ENCODE peak calls at places on chromosomes 4 and X, in six cellular contexts. S is CD8-positive, alpha-beta memory T cell; Q is stomach; M is HepG2; T is HL-60; P is H9. X is an unnamed sample.
A peak's percentile ranks its signal among the peaks of the same experiment; 100 is the strongest.

GRCh38 chr4:106048250-106048931 is 153.1 kb downstream of the NPNT start:
- DNase-seq in M (no peak), P (no peak), S (no peak), Q (no peak), T (no peak), X (no peak)

GRCh38 chr4:148059617-148060180 is 327.8 kb downstream of the ARHGAP10 start:
- DNase-seq in T (no peak), S (no peak), Q (no peak), M (no peak), P (no peak), X (no peak)

GRCh38 chr4:119209077-119209476 is 3.4 kb upstream of the USP53 start:
- DNase-seq in Q (no peak), T (no peak), M (peak; percentile 18), S (no peak), P (no peak), X (no peak)

GRCh38 chrX:43065978-43066377 is 288.0 kb upstream of the PPP1R2C start:
- DNase-seq in Q (no peak), P (no peak), S (no peak), M (no peak), T (no peak), X (no peak)

GRCh38 chr4:33078145-33078544 is 2358.0 kb downstream of the PCDH7 start:
- DNase-seq in T (no peak), S (no peak), M (no peak), Q (no peak), P (no peak), X (no peak)

GRCh38 chr4:15744016-15744415 is 34.1 kb upstream of the CD38 start:
- DNase-seq in Q (no peak), M (no peak), S (no peak), T (no peak), P (no peak), X (no peak)

GRCh38 chrX:65755786-65756185 is 88.3 kb downstream of the MSN start:
- DNase-seq in M (no peak), Q (no peak), S (no peak), T (peak; percentile 34), P (no peak), X (no peak)

GRCh38 chr4:16024009-16024408 is 59.8 kb downstream of the PROM1 start:
- DNase-seq in P (no peak), Q (no peak), M (no peak), T (no peak), S (no peak), X (no peak)

GRCh38 chr4:152408514-152409327 is 127.2 kb downstream of the FBXW7 start:
- DNase-seq in P (no peak), T (peak; percentile 36), Q (no peak), M (peak; percentile 37), S (peak; percentile 16), X (no peak)

GRCh38 chr4:83724488-83725060 is 188.7 kb downstream of the GPAT3 start:
- DNase-seq in T (no peak), M (no peak), P (no peak), Q (no peak), S (no peak), X (no peak)

GRCh38 chr4:142353149-142353738 is 492.9 kb downstream of the INPP4B start:
- DNase-seq in M (peak; percentile 27), T (no peak), P (no peak), S (peak; percentile 23), Q (no peak), X (no peak)

DNA sequence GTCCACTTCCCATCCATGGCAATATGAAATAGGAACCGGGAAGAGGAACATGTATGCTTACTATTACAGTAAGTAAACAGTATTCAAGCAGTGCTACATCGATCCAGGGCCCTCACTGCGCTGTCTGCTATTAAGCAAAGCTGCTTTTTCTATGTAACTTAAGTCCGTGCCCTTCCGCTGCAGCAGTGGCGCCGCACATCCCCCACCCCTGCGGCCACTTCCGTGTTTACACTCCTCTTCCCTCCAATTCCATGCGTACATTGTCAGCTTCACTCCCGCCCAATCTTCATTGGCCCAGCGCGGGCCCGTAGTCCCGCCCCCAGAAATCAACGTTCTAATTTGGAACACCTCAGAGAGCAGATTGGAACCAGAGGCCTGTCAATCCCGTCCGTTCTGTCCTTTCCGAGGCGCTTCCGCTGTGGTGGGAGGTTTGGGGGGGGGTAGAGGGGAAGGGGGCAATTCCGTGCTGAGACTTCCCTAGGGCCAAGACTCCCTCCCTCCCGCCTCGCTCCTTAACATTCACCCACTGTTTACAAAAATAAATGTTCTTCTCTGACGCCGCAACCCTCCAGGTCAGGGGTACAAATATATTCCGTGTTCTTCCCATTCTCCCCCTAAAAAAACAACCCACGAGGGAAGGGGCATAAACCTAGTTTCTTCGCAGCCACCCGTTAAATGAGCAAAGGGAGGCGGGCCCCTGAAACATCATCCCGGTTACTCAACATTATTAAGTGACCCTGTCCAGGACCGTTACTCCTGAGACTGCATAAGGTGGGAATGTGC is 67.4 kb downstream of the NOCT start:
- DNase-seq in P (peak; percentile 97), T (peak; percentile 99), Q (peak; percentile 95), M (peak; percentile 98), S (peak; percentile 93), X (peak; percentile 92)
- H3K27ac ChIP-seq in P (peak overlapping the region; percentile 64), T (peak overlapping the region; percentile 92), Q (peak overlapping the region; percentile 97), M (peak overlapping the region; percentile 94), S (peak overlapping the region; percentile 94), X (peak overlapping the region; percentile 96)

DNA sequence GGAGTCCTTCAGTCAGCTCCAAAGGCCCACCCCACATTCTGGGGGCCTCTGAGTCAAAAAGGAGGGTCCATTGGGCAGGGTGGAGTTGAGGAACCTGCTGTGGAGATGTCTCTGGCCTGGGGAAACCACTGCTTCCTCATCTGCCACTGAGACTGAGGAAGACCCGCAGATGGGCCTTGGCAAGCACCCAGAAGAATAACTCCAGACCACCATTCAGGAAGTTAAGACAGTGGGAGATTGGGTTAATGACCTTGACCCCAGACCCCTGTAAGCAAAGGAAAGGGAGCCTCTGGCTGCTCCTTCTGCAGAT is 8.1 kb upstream of the HSD17B10 start:
- DNase-seq in T (peak; percentile 82), Q (no peak), S (no peak), M (no peak), P (no peak), X (no peak)
- H3K27ac ChIP-seq in T (peak overlapping the region; percentile 88), Q (no peak overlapping the region), S (no peak overlapping the region), M (no peak overlapping the region), P (no peak overlapping the region), X (no peak overlapping the region)

GRCh38 chrX:21949689-21950088 is 9.2 kb downstream of the SMS start:
- DNase-seq in S (no peak), Q (no peak), M (no peak), P (no peak), T (no peak), X (no peak)

GRCh38 chrX:21947671-21948070 is 7.2 kb downstream of the SMS start:
- DNase-seq in Q (no peak), M (no peak), S (no peak), T (no peak), P (peak; percentile 1), X (no peak)

GRCh38 chrX:21948897-21949578 is 8.5 kb downstream of the SMS start:
- DNase-seq in P (peak; percentile 5), M (no peak), S (no peak), T (no peak), Q (no peak), X (no peak)

GRCh38 chrX:21944136-21944615 is 3.7 kb downstream of the SMS start:
- DNase-seq in S (no peak), P (peak; percentile 52), T (no peak), Q (no peak), M (no peak), X (no peak)

DNA sequence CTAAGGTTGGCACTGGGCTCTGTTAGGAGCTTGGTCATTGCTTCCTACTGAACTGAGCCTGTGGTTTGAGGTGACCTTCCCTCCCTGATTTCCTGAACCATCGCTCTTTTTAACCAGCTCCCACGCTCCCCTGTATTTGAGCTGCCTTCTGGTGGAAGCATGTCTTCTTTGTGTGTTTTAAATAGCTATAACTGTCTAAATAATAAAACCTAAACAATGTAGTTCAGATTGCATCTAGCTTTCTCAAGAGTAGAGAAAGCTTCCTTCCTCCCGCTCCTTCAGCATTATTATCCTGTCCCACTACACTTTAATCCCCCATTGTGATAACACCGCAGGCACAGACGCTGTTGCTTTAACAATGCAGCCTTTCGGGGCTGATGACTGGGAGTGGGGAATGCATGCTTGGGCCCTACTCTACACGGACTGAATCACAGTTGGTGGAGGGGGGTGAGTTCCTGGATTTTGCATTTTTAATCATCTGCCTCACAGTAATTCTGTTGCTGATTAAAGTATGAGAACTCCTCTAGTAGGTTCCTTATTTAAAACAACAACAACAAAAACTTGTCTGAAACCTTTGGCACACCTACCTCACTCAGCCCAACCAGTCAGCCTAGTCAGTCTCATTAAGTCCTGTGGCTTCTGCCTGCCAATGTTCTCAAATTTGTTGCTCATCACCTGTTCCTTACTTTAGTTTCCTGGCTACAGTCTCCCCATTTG is 6.6 kb downstream of the SMS start:
- DNase-seq in S (no peak), P (peak; percentile 40), M (no peak), Q (no peak), T (no peak), X (no peak)
- H3K27ac ChIP-seq in S (no peak overlapping the region), P (no peak overlapping the region), M (no peak overlapping the region), Q (peak overlapping the region; percentile 28), T (no peak overlapping the region), X (no peak overlapping the region)

GRCh38 chr4:169791064-169791463 is 33.3 kb upstream of the HPF1 start:
- DNase-seq in Q (no peak), M (no peak), S (no peak), T (no peak), P (no peak), X (no peak)
- H3K27ac ChIP-seq in Q (no peak overlapping the region), M (no peak overlapping the region), S (no peak overlapping the region), T (no peak overlapping the region), P (no peak overlapping the region), X (no peak overlapping the region)

GRCh38 chrX:1534321-1535168 is 2.4 kb downstream of the P2RY8 start:
- DNase-seq in P (peak; percentile 82), S (peak; percentile 50), M (no peak), Q (no peak), T (peak; percentile 36), X (peak; percentile 21)

GRCh38 chrX:1536712-1537030 is 314 bp downstream of the P2RY8 start:
- DNase-seq in S (no peak), P (no peak), M (no peak), T (peak; percentile 7), Q (no peak), X (no peak)

GRCh38 chrX:1533083-1533482 is 3.9 kb downstream of the P2RY8 start:
- DNase-seq in Q (no peak), M (no peak), P (no peak), T (no peak), S (no peak), X (no peak)

GRCh38 chrX:1537031-1537715 is at the start of gene P2RY8:
- DNase-seq in M (peak; percentile 84), S (peak; percentile 79), Q (peak; percentile 63), P (no peak), T (peak; percentile 97), X (peak; percentile 79)

GRCh38 chrX:1535241-1536041 is 1.5 kb downstream of the P2RY8 start:
- DNase-seq in T (peak; percentile 85), S (peak; percentile 40), Q (no peak), P (no peak), M (no peak), X (peak; percentile 52)
- H3K27ac ChIP-seq in T (peak overlapping the region; percentile 97), S (peak overlapping the region; percentile 91), Q (peak overlapping the region; percentile 70), P (no peak overlapping the region), M (peak overlapping the region; percentile 71), X (peak overlapping the region; percentile 92)

DNA sequence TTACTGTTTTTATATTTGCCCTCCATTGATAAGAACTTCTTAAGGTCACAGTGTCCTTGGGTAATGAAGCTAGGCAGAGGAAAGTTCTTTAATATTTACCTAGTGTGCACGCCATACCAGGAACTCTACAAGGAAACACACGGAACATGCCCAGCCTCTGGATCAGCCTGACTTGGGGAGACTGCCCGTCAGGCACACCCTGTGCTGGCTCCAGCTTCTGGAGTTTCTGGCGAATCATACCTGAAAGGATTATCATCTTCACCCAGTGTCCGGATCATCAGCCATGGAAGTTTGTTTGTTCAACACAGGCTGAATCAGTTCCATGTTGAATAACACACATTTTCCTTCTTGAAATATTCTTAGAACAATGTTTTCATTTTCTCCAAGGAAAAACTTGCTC is 176.6 kb downstream of the SHROOM3 start:
- DNase-seq in M (no peak), S (no peak), T (no peak), Q (peak; percentile 86), P (no peak), X (no peak)
- H3K27ac ChIP-seq in M (no peak overlapping the region), S (no peak overlapping the region), T (no peak overlapping the region), Q (peak overlapping the region; percentile 90), P (no peak overlapping the region), X (no peak overlapping the region)

X was measured in CD8-positive, alpha-beta T cell.